ENCODE peak calls at places on chromosomes 13 and 19, in seven cellular contexts. One of them, this sample, is unnamed.

GRCh38 chr13:98508280-98509074 is 68.4 kb downstream of the STK24 start:
- DNase-seq in hepatocyte: no peak
- DNase-seq in tibial nerve: no peak
- DNase-seq in foreskin fibroblast: peak
- DNase-seq in stomach: no peak
- DNase-seq in AG10803: peak
- DNase-seq in fibroblast of pulmonary artery: peak
- DNase-seq in this sample: no peak

GRCh38 chr19:5808120-5808816 is 3.4 kb downstream of the NRTN start:
- DNase-seq in hepatocyte: no peak
- DNase-seq in tibial nerve: no peak
- DNase-seq in foreskin fibroblast: no peak
- DNase-seq in stomach: no peak
- DNase-seq in AG10803: no peak
- DNase-seq in fibroblast of pulmonary artery: no peak
- DNase-seq in this sample: no peak

GRCh38 chr13:33016414-33017409 is at the start of gene KL:
- DNase-seq in hepatocyte: peak
- DNase-seq in tibial nerve: peak
- DNase-seq in foreskin fibroblast: no peak
- DNase-seq in stomach: peak
- DNase-seq in AG10803: no peak
- DNase-seq in fibroblast of pulmonary artery: no peak
- DNase-seq in this sample: no peak

GRCh38 chr13:114089751-114090400 is 42.5 kb downstream of the RASA3 start:
- DNase-seq in hepatocyte: no peak
- DNase-seq in tibial nerve: peak
- DNase-seq in foreskin fibroblast: no peak
- DNase-seq in stomach: no peak
- DNase-seq in AG10803: no peak
- DNase-seq in fibroblast of pulmonary artery: no peak
- DNase-seq in this sample: no peak

GRCh38 chr13:113404723-113405471 is 41.0 kb upstream of the GRTP1 start:
- DNase-seq in hepatocyte: no peak
- DNase-seq in tibial nerve: peak
- DNase-seq in foreskin fibroblast: no peak
- DNase-seq in stomach: no peak
- DNase-seq in AG10803: no peak
- DNase-seq in fibroblast of pulmonary artery: no peak
- DNase-seq in this sample: no peak

GRCh38 chr19:10388957-10389356 is 8.6 kb upstream of the TYK2 start:
- DNase-seq in hepatocyte: peak
- DNase-seq in tibial nerve: peak
- DNase-seq in foreskin fibroblast: peak
- DNase-seq in stomach: peak
- DNase-seq in AG10803: peak
- DNase-seq in fibroblast of pulmonary artery: peak
- DNase-seq in this sample: peak

GRCh38 chr19:29501816-29502580 is 23.8 kb upstream of the VSTM2B start:
- DNase-seq in hepatocyte: no peak
- DNase-seq in tibial nerve: no peak
- DNase-seq in foreskin fibroblast: no peak
- DNase-seq in stomach: no peak
- DNase-seq in AG10803: no peak
- DNase-seq in fibroblast of pulmonary artery: no peak
- DNase-seq in this sample: no peak

GRCh38 chr19:50661675-50662441 is 12.6 kb downstream of the C19orf81 start:
- DNase-seq in hepatocyte: no peak
- DNase-seq in tibial nerve: no peak
- DNase-seq in foreskin fibroblast: no peak
- DNase-seq in stomach: no peak
- DNase-seq in AG10803: no peak
- DNase-seq in fibroblast of pulmonary artery: no peak
- DNase-seq in this sample: no peak

GRCh38 chr19:29478578-29479565 is 46.9 kb upstream of the VSTM2B start:
- DNase-seq in hepatocyte: peak
- DNase-seq in tibial nerve: no peak
- DNase-seq in foreskin fibroblast: no peak
- DNase-seq in stomach: no peak
- DNase-seq in AG10803: peak
- DNase-seq in fibroblast of pulmonary artery: no peak
- DNase-seq in this sample: no peak

GRCh38 chr19:1163934-1164683 is 10.0 kb downstream of the SBNO2 start:
- DNase-seq in hepatocyte: no peak
- DNase-seq in tibial nerve: no peak
- DNase-seq in foreskin fibroblast: no peak
- DNase-seq in stomach: no peak
- DNase-seq in AG10803: no peak
- DNase-seq in fibroblast of pulmonary artery: no peak
- DNase-seq in this sample: no peak

GRCh38 chr13:113848020-113848419 is 15.9 kb downstream of the GAS6 start:
- DNase-seq in hepatocyte: no peak
- DNase-seq in tibial nerve: no peak
- DNase-seq in foreskin fibroblast: no peak
- DNase-seq in stomach: no peak
- DNase-seq in AG10803: no peak
- DNase-seq in fibroblast of pulmonary artery: no peak
- DNase-seq in this sample: no peak

GRCh38 chr13:77300176-77301141 is 26.4 kb downstream of the MYCBP2 start:
- DNase-seq in hepatocyte: peak
- DNase-seq in tibial nerve: no peak
- DNase-seq in foreskin fibroblast: peak
- DNase-seq in stomach: no peak
- DNase-seq in AG10803: peak
- DNase-seq in fibroblast of pulmonary artery: peak
- DNase-seq in this sample: no peak

GRCh38 chr13:79998386-79998785 is 342.5 kb downstream of the SPRY2 start:
- DNase-seq in hepatocyte: no peak
- DNase-seq in tibial nerve: no peak
- DNase-seq in foreskin fibroblast: no peak
- DNase-seq in stomach: no peak
- DNase-seq in AG10803: no peak
- DNase-seq in fibroblast of pulmonary artery: no peak
- DNase-seq in this sample: no peak

GRCh38 chr13:100828226-100828625 is 153.6 kb upstream of the TMTC4 start:
- DNase-seq in hepatocyte: no peak
- DNase-seq in tibial nerve: no peak
- DNase-seq in foreskin fibroblast: no peak
- DNase-seq in stomach: no peak
- DNase-seq in AG10803: no peak
- DNase-seq in fibroblast of pulmonary artery: no peak
- DNase-seq in this sample: no peak

DNA sequence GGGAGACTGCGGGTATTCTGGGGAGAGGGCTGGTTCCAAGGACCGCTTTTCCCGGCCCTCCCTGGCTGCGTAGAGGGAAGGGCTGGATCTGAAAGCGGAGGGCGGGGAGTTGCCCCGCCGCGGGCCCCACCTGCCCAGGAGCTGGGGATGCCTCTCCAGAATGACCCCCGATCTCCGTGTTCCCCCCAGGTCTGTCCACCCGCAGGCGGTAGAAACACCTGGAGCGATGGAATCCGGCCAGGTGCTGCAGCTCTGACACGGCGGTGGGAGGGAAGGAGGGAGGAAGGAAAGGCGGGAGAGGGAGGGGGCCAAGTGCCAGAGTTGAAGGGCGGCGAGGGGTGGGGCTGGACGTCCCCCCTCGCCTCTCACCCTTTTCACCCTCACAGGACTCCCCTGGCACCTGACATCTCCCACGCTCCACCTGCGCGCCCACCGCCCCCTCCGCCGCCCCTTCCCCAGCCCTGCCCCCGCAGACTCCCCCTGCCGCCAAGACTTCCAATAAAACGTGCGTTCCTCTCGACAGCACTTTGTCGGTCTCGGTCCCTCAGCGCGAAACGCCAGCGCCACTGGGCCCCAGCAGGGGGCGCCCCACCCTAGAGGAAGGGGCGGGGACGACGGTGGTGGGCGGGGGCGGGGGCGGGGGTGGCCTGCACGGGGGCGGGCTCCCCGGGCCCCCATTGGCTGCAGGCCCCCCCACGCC is 374 bp upstream of the FXYD7 start:
- DNase-seq in hepatocyte: peak
- DNase-seq in tibial nerve: no peak
- DNase-seq in foreskin fibroblast: no peak
- DNase-seq in stomach: peak
- DNase-seq in AG10803: no peak
- DNase-seq in fibroblast of pulmonary artery: peak
- DNase-seq in this sample: no peak
- TF ChIP-seq CTCF in hepatocyte: peak
- TF ChIP-seq CTCF in tibial nerve: peak
- TF ChIP-seq CTCF in foreskin fibroblast: no peak
- TF ChIP-seq CTCF in stomach: peak
- TF ChIP-seq CTCF in AG10803: peak
- TF ChIP-seq CTCF in fibroblast of pulmonary artery: peak
- TF ChIP-seq CTCF in this sample: peak

GRCh38 chr19:17305211-17305516 is 508 bp upstream of the MRPL34 start:
- DNase-seq in hepatocyte: no peak
- DNase-seq in tibial nerve: no peak
- DNase-seq in foreskin fibroblast: no peak
- DNase-seq in stomach: no peak
- DNase-seq in AG10803: no peak
- DNase-seq in fibroblast of pulmonary artery: no peak
- DNase-seq in this sample: no peak
- H3K4me3 ChIP-seq in hepatocyte: no peak
- H3K4me3 ChIP-seq in tibial nerve: peak
- H3K4me3 ChIP-seq in foreskin fibroblast: peak
- H3K4me3 ChIP-seq in stomach: peak
- H3K4me3 ChIP-seq in AG10803: peak
- H3K4me3 ChIP-seq in fibroblast of pulmonary artery: peak
- H3K4me3 ChIP-seq in this sample: peak

GRCh38 chr13:30676672-30677071 is 58.7 kb upstream of the ALOX5AP start:
- DNase-seq in hepatocyte: peak
- DNase-seq in tibial nerve: no peak
- DNase-seq in foreskin fibroblast: no peak
- DNase-seq in stomach: no peak
- DNase-seq in AG10803: peak
- DNase-seq in fibroblast of pulmonary artery: peak
- DNase-seq in this sample: no peak
- TF ChIP-seq CTCF in hepatocyte: peak
- TF ChIP-seq CTCF in tibial nerve: no peak
- TF ChIP-seq CTCF in foreskin fibroblast: peak
- TF ChIP-seq CTCF in stomach: no peak
- TF ChIP-seq CTCF in AG10803: peak
- TF ChIP-seq CTCF in fibroblast of pulmonary artery: peak
- TF ChIP-seq CTCF in this sample: peak

GRCh38 chr19:56594783-56595547 is at the start of gene ZNF71:
- DNase-seq in hepatocyte: peak
- DNase-seq in tibial nerve: peak
- DNase-seq in foreskin fibroblast: peak
- DNase-seq in stomach: peak
- DNase-seq in AG10803: peak
- DNase-seq in fibroblast of pulmonary artery: peak
- DNase-seq in this sample: peak

GRCh38 chr19:56596676-56597075 is 1.6 kb downstream of the ZNF71 start:
- DNase-seq in hepatocyte: no peak
- DNase-seq in tibial nerve: no peak
- DNase-seq in foreskin fibroblast: no peak
- DNase-seq in stomach: no peak
- DNase-seq in AG10803: no peak
- DNase-seq in fibroblast of pulmonary artery: peak
- DNase-seq in this sample: no peak

GRCh38 chr19:56595548-56595899 is 422 bp downstream of the ZNF71 start:
- DNase-seq in hepatocyte: no peak
- DNase-seq in tibial nerve: no peak
- DNase-seq in foreskin fibroblast: no peak
- DNase-seq in stomach: no peak
- DNase-seq in AG10803: no peak
- DNase-seq in fibroblast of pulmonary artery: peak
- DNase-seq in this sample: no peak

GRCh38 chr19:56597696-56598095 is 2.6 kb downstream of the ZNF71 start:
- DNase-seq in hepatocyte: no peak
- DNase-seq in tibial nerve: no peak
- DNase-seq in foreskin fibroblast: no peak
- DNase-seq in stomach: no peak
- DNase-seq in AG10803: no peak
- DNase-seq in fibroblast of pulmonary artery: no peak
- DNase-seq in this sample: no peak

DNA sequence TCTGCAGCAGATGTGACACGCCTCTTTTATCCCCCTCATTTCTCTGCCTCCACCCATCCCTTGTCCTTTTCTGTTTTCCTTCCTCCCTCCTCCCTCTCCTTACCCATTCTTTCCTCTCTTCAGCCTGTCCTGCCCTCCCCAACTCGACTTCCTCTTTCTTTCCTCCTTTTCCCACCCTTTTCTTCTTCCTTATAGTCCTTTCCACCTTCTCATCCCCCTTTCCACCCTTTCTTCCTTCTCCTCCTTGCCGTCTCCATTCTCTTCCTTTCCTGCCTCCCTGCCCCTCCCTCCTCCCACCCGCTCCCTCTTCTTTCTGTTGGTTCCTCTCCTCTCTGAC is 688 bp upstream of the ZNF71 start:
- DNase-seq in hepatocyte: no peak
- DNase-seq in tibial nerve: no peak
- DNase-seq in foreskin fibroblast: no peak
- DNase-seq in stomach: no peak
- DNase-seq in AG10803: no peak
- DNase-seq in fibroblast of pulmonary artery: no peak
- DNase-seq in this sample: no peak
- H3K4me3 ChIP-seq in hepatocyte: no peak
- H3K4me3 ChIP-seq in tibial nerve: peak
- H3K4me3 ChIP-seq in foreskin fibroblast: peak
- H3K4me3 ChIP-seq in stomach: peak
- H3K4me3 ChIP-seq in AG10803: peak
- H3K4me3 ChIP-seq in fibroblast of pulmonary artery: peak
- H3K4me3 ChIP-seq in this sample: no peak

DNA sequence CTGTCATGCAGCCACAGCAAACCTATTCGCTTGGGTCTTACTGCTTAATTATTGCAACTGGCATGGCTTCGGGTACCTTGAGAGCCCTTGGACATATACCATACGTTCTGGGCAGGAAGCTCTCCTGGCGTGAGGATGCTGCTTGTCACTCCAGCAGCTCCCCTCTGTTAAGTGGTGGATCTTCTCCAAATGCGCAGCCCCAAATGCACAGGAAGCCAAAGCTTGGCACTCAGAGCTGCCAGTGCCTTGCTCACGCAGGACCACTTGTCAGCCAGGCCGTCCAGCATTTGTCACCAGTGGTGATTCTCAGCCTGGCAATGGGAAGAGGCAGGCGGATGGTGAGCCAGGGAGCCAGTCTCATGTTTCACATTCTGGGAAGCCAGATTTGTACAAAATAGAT is 158.6 kb downstream of the KATNAL1 start:
- DNase-seq in hepatocyte: no peak
- DNase-seq in tibial nerve: no peak
- DNase-seq in foreskin fibroblast: no peak
- DNase-seq in stomach: no peak
- DNase-seq in AG10803: no peak
- DNase-seq in fibroblast of pulmonary artery: no peak
- DNase-seq in this sample: no peak
- TF ChIP-seq CTCF in hepatocyte: no peak
- TF ChIP-seq CTCF in tibial nerve: no peak
- TF ChIP-seq CTCF in foreskin fibroblast: no peak
- TF ChIP-seq CTCF in stomach: no peak
- TF ChIP-seq CTCF in AG10803: no peak
- TF ChIP-seq CTCF in fibroblast of pulmonary artery: no peak
- TF ChIP-seq CTCF in this sample: no peak

GRCh38 chr19:52542984-52543664 is 15.7 kb downstream of the ZNF808 start:
- DNase-seq in hepatocyte: no peak
- DNase-seq in tibial nerve: no peak
- DNase-seq in foreskin fibroblast: peak
- DNase-seq in stomach: no peak
- DNase-seq in AG10803: no peak
- DNase-seq in fibroblast of pulmonary artery: no peak
- DNase-seq in this sample: no peak
- H3K4me3 ChIP-seq in hepatocyte: no peak
- H3K4me3 ChIP-seq in tibial nerve: no peak
- H3K4me3 ChIP-seq in foreskin fibroblast: no peak
- H3K4me3 ChIP-seq in stomach: no peak
- H3K4me3 ChIP-seq in AG10803: no peak
- H3K4me3 ChIP-seq in fibroblast of pulmonary artery: no peak
- H3K4me3 ChIP-seq in this sample: no peak

This sample was measured in HFF-Myc.